ENCODE peak calls at places on chromosomes 6 and 20, in six cellular contexts. One of them, this sample, is unnamed.

GRCh38 chr6:2957696-2958330 is 13.6 kb downstream of the SERPINB6 start:
- DNase-seq in sigmoid colon: no peak
- DNase-seq in tibial artery: no peak
- DNase-seq in fibroblast of lung: no peak
- DNase-seq in choroid plexus epithelial cell: no peak
- DNase-seq in A549: no peak
- DNase-seq in this sample: no peak

GRCh38 chr6:108321253-108321740 is 26.4 kb downstream of the AFG1L start:
- DNase-seq in sigmoid colon: no peak
- DNase-seq in tibial artery: no peak
- DNase-seq in fibroblast of lung: no peak
- DNase-seq in A549: no peak
- DNase-seq in choroid plexus epithelial cell: peak; percentile 5
- DNase-seq in this sample: no peak

GRCh38 chr6:31970604-31971271 is 1.2 kb downstream of the DXO start:
- DNase-seq in fibroblast of lung: no peak
- DNase-seq in tibial artery: no peak
- DNase-seq in A549: no peak
- DNase-seq in sigmoid colon: peak; percentile 68
- DNase-seq in choroid plexus epithelial cell: peak; percentile 6
- DNase-seq in this sample: no peak

GRCh38 chr6:157744202-157744601 is 78.8 kb upstream of the SNX9 start:
- DNase-seq in choroid plexus epithelial cell: no peak
- DNase-seq in sigmoid colon: no peak
- DNase-seq in fibroblast of lung: no peak
- DNase-seq in tibial artery: no peak
- DNase-seq in A549: no peak
- DNase-seq in this sample: no peak

GRCh38 chr6:82955841-82956240 is 109.8 kb downstream of the UBE3D start:
- DNase-seq in tibial artery: no peak
- DNase-seq in choroid plexus epithelial cell: peak; percentile 68
- DNase-seq in sigmoid colon: no peak
- DNase-seq in fibroblast of lung: peak; percentile 91
- DNase-seq in A549: no peak
- DNase-seq in this sample: no peak

GRCh38 chr20:13046409-13046808 is 37.6 kb downstream of the SPTLC3 start:
- DNase-seq in A549: no peak
- DNase-seq in tibial artery: no peak
- DNase-seq in fibroblast of lung: no peak
- DNase-seq in choroid plexus epithelial cell: no peak
- DNase-seq in sigmoid colon: no peak
- DNase-seq in this sample: no peak

GRCh38 chr6:164039954-164040375 is 625.4 kb downstream of the QKI start:
- DNase-seq in fibroblast of lung: no peak
- DNase-seq in sigmoid colon: peak; percentile 70
- DNase-seq in tibial artery: no peak
- DNase-seq in choroid plexus epithelial cell: peak; percentile 50
- DNase-seq in A549: no peak
- DNase-seq in this sample: no peak

GRCh38 chr6:77034161-77034560 is 429.1 kb downstream of the HTR1B start:
- DNase-seq in A549: no peak
- DNase-seq in sigmoid colon: no peak
- DNase-seq in tibial artery: no peak
- DNase-seq in choroid plexus epithelial cell: peak; percentile 98
- DNase-seq in fibroblast of lung: peak; percentile 98
- DNase-seq in this sample: no peak

GRCh38 chr6:147941143-147941542 is 401.5 kb upstream of the SASH1 start:
- DNase-seq in tibial artery: no peak
- DNase-seq in sigmoid colon: no peak
- DNase-seq in choroid plexus epithelial cell: no peak
- DNase-seq in A549: no peak
- DNase-seq in fibroblast of lung: peak; percentile 68
- DNase-seq in this sample: no peak

GRCh38 chr20:51687071-51687470 is 81.1 kb downstream of the ATP9A start:
- DNase-seq in fibroblast of lung: peak; percentile 77
- DNase-seq in sigmoid colon: no peak
- DNase-seq in tibial artery: no peak
- DNase-seq in choroid plexus epithelial cell: peak; percentile 45
- DNase-seq in A549: peak; percentile 89
- DNase-seq in this sample: peak; percentile 78

GRCh38 chr6:154510144-154510905 is at the start of gene CNKSR3:
- DNase-seq in A549: peak; percentile 64
- DNase-seq in choroid plexus epithelial cell: peak; percentile 96
- DNase-seq in tibial artery: peak; percentile 82
- DNase-seq in fibroblast of lung: peak; percentile 92
- DNase-seq in sigmoid colon: peak; percentile 96
- DNase-seq in this sample: peak; percentile 76

GRCh38 chr6:142624978-142625715 is 319.8 kb downstream of the HIVEP2 start:
- DNase-seq in tibial artery: no peak
- DNase-seq in choroid plexus epithelial cell: no peak
- DNase-seq in A549: no peak
- DNase-seq in fibroblast of lung: no peak
- DNase-seq in sigmoid colon: no peak
- DNase-seq in this sample: no peak

GRCh38 chr20:41158082-41158625 is 20.8 kb downstream of the PLCG1 start:
- DNase-seq in A549: no peak
- DNase-seq in sigmoid colon: no peak
- DNase-seq in choroid plexus epithelial cell: no peak
- DNase-seq in tibial artery: no peak
- DNase-seq in fibroblast of lung: no peak
- DNase-seq in this sample: no peak

GRCh38 chr6:156781882-156782631 is 4.9 kb downstream of the ARID1B start:
- DNase-seq in choroid plexus epithelial cell: no peak
- DNase-seq in A549: no peak
- DNase-seq in tibial artery: no peak
- DNase-seq in sigmoid colon: no peak
- DNase-seq in fibroblast of lung: no peak
- DNase-seq in this sample: no peak

GRCh38 chr6:170532867-170533488 is 20.1 kb downstream of the PSMB1 start:
- DNase-seq in sigmoid colon: no peak
- DNase-seq in A549: no peak
- DNase-seq in tibial artery: no peak
- DNase-seq in fibroblast of lung: peak; percentile 11
- DNase-seq in choroid plexus epithelial cell: peak; percentile 28
- DNase-seq in this sample: no peak

GRCh38 chr20:50980851-50981713 is 22.5 kb downstream of the MOCS3 start:
- DNase-seq in A549: peak; percentile 60
- DNase-seq in fibroblast of lung: peak; percentile 50
- DNase-seq in sigmoid colon: no peak
- DNase-seq in tibial artery: no peak
- DNase-seq in choroid plexus epithelial cell: peak; percentile 83
- DNase-seq in this sample: peak; percentile 88

GRCh38 chr6:142853244-142854180 is 91.5 kb downstream of the HIVEP2 start:
- DNase-seq in choroid plexus epithelial cell: no peak
- DNase-seq in A549: no peak
- DNase-seq in sigmoid colon: no peak
- DNase-seq in fibroblast of lung: peak; percentile 45
- DNase-seq in tibial artery: no peak
- DNase-seq in this sample: no peak

GRCh38 chr6:57017069-57017468 is 29.4 kb upstream of the KIAA1586 start:
- DNase-seq in sigmoid colon: no peak
- DNase-seq in fibroblast of lung: peak; percentile 21
- DNase-seq in A549: no peak
- DNase-seq in tibial artery: no peak
- DNase-seq in choroid plexus epithelial cell: no peak
- DNase-seq in this sample: no peak

GRCh38 chr6:138600726-138601125 is 101.4 kb upstream of the NHSL1 start:
- DNase-seq in A549: no peak
- DNase-seq in sigmoid colon: no peak
- DNase-seq in fibroblast of lung: peak; percentile 70
- DNase-seq in tibial artery: no peak
- DNase-seq in choroid plexus epithelial cell: peak; percentile 77
- DNase-seq in this sample: no peak

GRCh38 chr6:109336221-109336955 is 45.9 kb downstream of the CD164 start:
- DNase-seq in tibial artery: peak; percentile 25
- DNase-seq in sigmoid colon: no peak
- DNase-seq in choroid plexus epithelial cell: peak; percentile 56
- DNase-seq in A549: peak; percentile 38
- DNase-seq in fibroblast of lung: peak; percentile 15
- DNase-seq in this sample: peak; percentile 46

GRCh38 chr20:4546342-4546741 is 175.4 kb upstream of the PRND start:
- DNase-seq in A549: no peak
- DNase-seq in tibial artery: no peak
- DNase-seq in sigmoid colon: no peak
- DNase-seq in choroid plexus epithelial cell: no peak
- DNase-seq in fibroblast of lung: no peak
- DNase-seq in this sample: no peak

GRCh38 chr6:1864496-1864895 is 254.8 kb downstream of the FOXC1 start:
- DNase-seq in A549: no peak
- DNase-seq in fibroblast of lung: peak; percentile 15
- DNase-seq in sigmoid colon: no peak
- DNase-seq in choroid plexus epithelial cell: peak; percentile 37
- DNase-seq in tibial artery: no peak
- DNase-seq in this sample: no peak

DNA sequence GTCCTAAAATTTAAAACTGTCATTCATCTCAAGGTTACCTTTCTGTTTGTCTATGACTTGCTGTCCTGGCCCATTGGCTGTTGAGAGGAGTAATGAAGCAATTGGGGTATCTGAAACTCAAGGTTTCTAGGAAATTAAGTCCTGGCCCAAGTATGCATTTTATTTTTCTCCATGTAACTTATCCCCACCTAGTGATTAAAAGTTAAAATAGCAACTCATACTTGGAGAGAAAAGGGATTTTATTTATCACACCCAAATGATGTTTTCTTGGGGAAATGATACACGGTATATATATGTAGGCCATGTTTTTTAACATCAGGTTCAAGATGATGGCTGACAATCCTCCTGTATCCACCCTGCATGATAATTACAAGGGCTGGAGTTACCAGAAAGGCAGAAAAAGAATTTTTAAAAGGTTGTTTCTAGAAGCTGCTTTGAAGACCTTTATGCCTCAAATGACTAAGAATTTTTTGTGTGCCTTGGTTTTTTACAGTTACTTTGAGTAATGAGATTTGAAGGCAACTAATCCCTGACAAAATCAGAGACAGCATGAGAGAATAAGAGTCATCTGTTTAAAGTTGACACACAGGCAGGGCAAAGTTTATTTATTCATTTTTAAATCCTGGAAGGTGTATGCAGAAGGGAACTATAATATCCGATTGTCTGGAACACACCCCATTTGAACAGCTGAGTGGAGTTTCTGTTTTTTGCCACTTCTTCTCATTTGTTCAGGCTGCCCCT is 28.9 kb upstream of the C6orf58 start:
- DNase-seq in choroid plexus epithelial cell: peak; percentile 45
- DNase-seq in fibroblast of lung: no peak
- DNase-seq in A549: no peak
- DNase-seq in sigmoid colon: no peak
- DNase-seq in tibial artery: no peak
- DNase-seq in this sample: no peak
- TF ChIP-seq CTCF in choroid plexus epithelial cell: peak; percentile 52
- TF ChIP-seq CTCF in fibroblast of lung: peak; percentile 41
- TF ChIP-seq CTCF in A549: peak; percentile 35
- TF ChIP-seq CTCF in sigmoid colon: no peak
- TF ChIP-seq CTCF in tibial artery: no peak
- TF ChIP-seq CTCF in this sample: peak; percentile 22

GRCh38 chr6:693737-694038 is 749 bp upstream of the EXOC2 start:
- DNase-seq in choroid plexus epithelial cell: no peak
- DNase-seq in sigmoid colon: no peak
- DNase-seq in fibroblast of lung: no peak
- DNase-seq in A549: no peak
- DNase-seq in tibial artery: no peak
- DNase-seq in this sample: no peak
- TF ChIP-seq CTCF in choroid plexus epithelial cell: no peak
- TF ChIP-seq CTCF in sigmoid colon: no peak
- TF ChIP-seq CTCF in fibroblast of lung: no peak
- TF ChIP-seq CTCF in A549: no peak
- TF ChIP-seq CTCF in tibial artery: no peak
- TF ChIP-seq CTCF in this sample: no peak

DNA sequence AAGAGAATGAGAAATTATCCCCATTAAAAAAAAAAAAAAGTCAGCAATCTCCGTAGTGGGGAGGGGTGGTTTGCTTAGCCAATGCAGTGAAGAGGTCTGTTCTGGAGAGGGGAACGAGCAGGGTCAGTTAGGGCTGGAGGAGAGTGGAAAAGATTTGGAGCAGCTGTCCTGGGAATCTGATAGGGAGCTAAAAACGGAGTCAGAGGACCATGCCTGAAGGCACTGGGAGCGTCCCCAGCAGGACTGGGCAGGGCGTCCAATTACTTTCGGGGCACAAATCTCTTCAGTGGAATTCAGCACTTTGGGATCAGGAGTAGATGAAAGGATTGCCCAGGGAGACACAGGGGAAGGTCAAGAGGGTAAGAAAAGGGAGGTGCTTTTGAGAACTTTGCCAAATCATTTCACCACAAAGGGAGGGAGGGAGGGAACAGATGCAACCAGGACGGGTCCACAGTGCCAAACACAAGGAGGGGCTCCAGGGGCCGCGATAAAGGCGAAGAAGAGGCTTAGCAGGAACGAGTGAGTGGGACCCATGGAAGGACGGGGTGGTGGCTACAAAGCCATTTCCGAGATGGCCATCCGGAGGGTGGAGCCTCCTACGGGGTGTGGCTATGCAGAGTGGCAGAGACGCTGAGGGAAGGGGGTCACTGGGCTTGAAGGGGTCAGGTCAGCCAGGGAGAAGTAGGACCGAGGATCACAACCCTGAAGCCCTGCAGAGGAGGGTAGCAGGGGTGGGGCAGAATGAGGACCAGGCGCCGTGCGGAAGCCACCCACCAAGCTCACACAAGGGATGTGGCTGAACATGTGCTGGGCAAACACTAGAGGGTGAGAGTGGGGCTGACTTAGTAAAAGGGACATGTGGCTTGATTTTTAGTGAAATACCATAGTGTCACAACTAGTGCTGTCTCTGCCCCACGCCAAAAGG is 180.1 kb upstream of the RREB1 start:
- DNase-seq in fibroblast of lung: no peak
- DNase-seq in tibial artery: no peak
- DNase-seq in sigmoid colon: no peak
- DNase-seq in A549: no peak
- DNase-seq in choroid plexus epithelial cell: no peak
- DNase-seq in this sample: no peak
- TF ChIP-seq CTCF in fibroblast of lung: peak; percentile 2
- TF ChIP-seq CTCF in tibial artery: no peak
- TF ChIP-seq CTCF in sigmoid colon: no peak
- TF ChIP-seq CTCF in A549: no peak
- TF ChIP-seq CTCF in choroid plexus epithelial cell: no peak
- TF ChIP-seq CTCF in this sample: no peak

DNA sequence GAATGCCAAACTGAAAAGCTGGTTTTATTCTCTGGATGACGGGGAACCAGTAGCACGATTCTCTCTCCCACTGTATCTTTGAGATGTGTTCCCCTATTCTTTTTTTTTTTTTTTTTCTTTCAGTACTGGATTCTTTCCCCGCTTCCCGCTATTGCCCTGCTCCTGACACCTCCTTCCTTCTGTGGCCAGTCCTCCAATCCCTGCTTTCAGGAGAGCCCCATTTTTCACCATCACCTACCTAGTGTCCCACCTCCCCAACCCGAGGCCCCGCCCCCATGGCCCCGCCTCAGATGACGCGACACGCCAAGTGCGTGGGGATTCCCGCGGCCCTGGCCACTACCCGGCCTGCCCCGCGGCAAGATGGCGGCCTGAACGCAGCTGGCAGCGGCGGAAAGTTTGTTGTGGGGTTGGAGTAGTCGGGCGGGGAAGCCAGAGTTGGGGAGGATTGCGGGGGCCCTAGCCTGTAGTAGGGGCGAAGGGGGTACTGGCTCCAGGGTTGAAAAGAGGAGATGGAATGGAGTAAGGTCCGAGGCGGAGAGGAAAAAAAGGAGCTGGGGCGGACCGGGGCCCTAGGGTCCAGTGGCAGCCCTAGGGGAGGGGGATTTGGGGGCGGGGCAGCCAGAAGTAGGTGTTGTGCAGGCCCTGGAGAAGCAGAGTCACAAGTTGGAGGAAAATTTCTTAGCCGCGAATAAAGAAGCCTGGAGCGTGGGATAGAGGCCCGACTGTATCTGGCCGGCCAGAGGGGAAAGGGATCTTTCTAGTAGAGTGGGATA is at the start of gene TJAP1:
- DNase-seq in fibroblast of lung: peak; percentile 85
- DNase-seq in sigmoid colon: peak; percentile 96
- DNase-seq in choroid plexus epithelial cell: peak; percentile 82
- DNase-seq in tibial artery: peak; percentile 91
- DNase-seq in A549: peak; percentile 69
- DNase-seq in this sample: peak; percentile 100
- TF ChIP-seq CTCF in fibroblast of lung: no peak
- TF ChIP-seq CTCF in sigmoid colon: no peak
- TF ChIP-seq CTCF in choroid plexus epithelial cell: no peak
- TF ChIP-seq CTCF in tibial artery: no peak
- TF ChIP-seq CTCF in A549: no peak
- TF ChIP-seq CTCF in this sample: no peak